ENCODE peak calls at places on chromosomes 13 and 19, in ten cellular contexts. H, P, B, T, W, O, K, G, M and D are unnamed samples.

GRCh38 chr19:13788991-13789390 is 6.3 kb upstream of the ZSWIM4 start:
- DNase-seq in G (no peak), T (no peak), M (peak; percentile 61), O (no peak), H (no peak), P (no peak), K (peak; percentile 67), W (no peak), B (no peak), D (peak; percentile 84)

GRCh38 chr13:47080616-47081015 is 183.8 kb upstream of the HTR2A start:
- DNase-seq in W (no peak), H (peak; percentile 21), B (no peak), G (no peak), M (no peak), T (no peak), O (no peak), K (no peak), P (no peak), D (no peak)

GRCh38 chr19:41027273-41027967 is 36.3 kb downstream of the CYP2B6 start:
- DNase-seq in M (no peak), G (no peak), W (no peak), B (no peak), T (no peak), P (no peak), O (no peak), H (no peak), K (no peak), D (no peak)

GRCh38 chr13:27055501-27055900 is 116.1 kb downstream of the USP12 start:
- DNase-seq in G (no peak), T (no peak), H (no peak), M (no peak), O (no peak), W (no peak), P (no peak), K (no peak), B (no peak), D (no peak)

GRCh38 chr19:20367811-20368294 is 197.7 kb downstream of the ZNF737 start:
- DNase-seq in G (no peak), T (no peak), H (peak; percentile 32), W (no peak), P (no peak), M (no peak), O (no peak), B (no peak), K (no peak), D (no peak)

GRCh38 chr13:105464249-105464648 is 1071.2 kb downstream of the EFNB2 start:
- DNase-seq in P (no peak), H (no peak), W (no peak), B (no peak), K (no peak), G (no peak), M (no peak), O (no peak), T (no peak), D (no peak)

GRCh38 chr13:40096357-40096911 is 441.0 kb downstream of the COG6 start:
- DNase-seq in P (no peak), W (no peak), M (no peak), G (no peak), K (peak; percentile 28), O (no peak), H (no peak), T (peak; percentile 8), B (no peak), D (no peak)

GRCh38 chr13:76225815-76226489 is 589.8 kb downstream of the LMO7 start:
- DNase-seq in W (no peak), M (peak; percentile 40), K (no peak), G (peak; percentile 23), H (no peak), T (no peak), O (no peak), P (no peak), B (no peak), D (no peak)

GRCh38 chr13:114107686-114108081 is 24.7 kb downstream of the RASA3 start:
- DNase-seq in O (no peak), B (peak; percentile 55), M (peak; percentile 69), H (peak; percentile 55), W (no peak), T (no peak), K (no peak), P (no peak), G (peak; percentile 84), D (no peak)

GRCh38 chr13:40993119-40993518 is 26.0 kb downstream of the ELF1 start:
- DNase-seq in O (peak; percentile 66), K (no peak), G (no peak), P (no peak), W (no peak), M (no peak), H (no peak), B (no peak), T (no peak), D (no peak)

GRCh38 chr19:38564981-38565685 is 52.6 kb downstream of the MAP4K1 start:
- DNase-seq in O (no peak), G (peak; percentile 78), T (no peak), P (no peak), W (no peak), M (no peak), B (no peak), H (no peak), K (peak; percentile 51), D (no peak)

GRCh38 chr13:20037908-20038307 is 79.4 kb downstream of the ZMYM2 start:
- DNase-seq in O (no peak), G (no peak), W (no peak), K (no peak), T (no peak), M (no peak), B (no peak), P (no peak), H (no peak), D (no peak)

GRCh38 chr13:113350065-113350937 is 13.6 kb downstream of the GRTP1 start:
- DNase-seq in G (peak; percentile 65), W (no peak), P (no peak), B (no peak), H (no peak), O (no peak), T (no peak), K (no peak), M (no peak), D (no peak)

GRCh38 chr19:56091751-56092546 is 29.1 kb downstream of the ZNF787 start:
- DNase-seq in W (no peak), P (no peak), M (no peak), K (peak; percentile 58), T (peak; percentile 12), G (no peak), O (no peak), B (no peak), H (peak; percentile 41), D (no peak)

GRCh38 chr19:8526345-8527062 is 12.5 kb upstream of the ZNF414 start:
- DNase-seq in W (peak; percentile 52), H (peak; percentile 87), M (peak; percentile 92), T (no peak), O (no peak), G (peak; percentile 95), B (peak; percentile 78), P (peak; percentile 77), K (peak; percentile 37), D (peak; percentile 51)

GRCh38 chr13:75474956-75475355 is 7.0 kb downstream of the TBC1D4 start:
- DNase-seq in K (no peak), T (no peak), G (no peak), P (no peak), W (no peak), H (no peak), O (no peak), M (no peak), B (no peak), D (no peak)

GRCh38 chr19:58544591-58545285 is 874 bp downstream of the TRIM28 start:
- DNase-seq in H (no peak), B (no peak), P (peak; percentile 77), W (no peak), K (peak; percentile 84), M (no peak), T (peak; percentile 68), O (no peak), G (no peak), D (no peak)